ENCODE peak calls at places on chromosomes 1 and 21, in seven cellular contexts. V is PC-3; O is adrenal gland; J is GM12878; Q is fibroblast of lung; B is heart right ventricle; S is CD8-positive, alpha-beta memory T cell. P is an unnamed sample.

GRCh38 chr1:7234471-7234755 is 449.2 kb downstream of the CAMTA1 start:
- DNase-seq in S (no peak), V (no peak), O (peak; percentile 0), B (no peak), Q (no peak), J (no peak), P (no peak)

GRCh38 chr1:233614173-233614742 is 352 bp downstream of the KCNK1 start:
- DNase-seq in Q (peak; percentile 68), J (no peak), V (peak; percentile 57), B (peak; percentile 31), S (no peak), O (peak; percentile 24), P (peak; percentile 70)

GRCh38 chr21:34072145-34073031 is 990 bp upstream of the MRPS6 start:
- DNase-seq in Q (peak; percentile 42), O (peak; percentile 89), V (peak; percentile 27), B (no peak), S (peak; percentile 38), J (no peak), P (no peak)

GRCh38 chr1:37094302-37094701 is 60.0 kb upstream of the GRIK3 start:
- DNase-seq in S (no peak), V (no peak), O (no peak), J (peak; percentile 24), B (no peak), Q (no peak), P (no peak)

GRCh38 chr1:67347688-67348472 is 40.2 kb downstream of the IL12RB2 start:
- DNase-seq in O (peak; percentile 58), S (no peak), J (no peak), B (peak; percentile 20), Q (peak; percentile 77), V (peak; percentile 76), P (peak; percentile 99)

GRCh38 chr1:107298526-107298925 is 157.7 kb downstream of the NTNG1 start:
- DNase-seq in Q (no peak), V (no peak), S (no peak), O (no peak), B (no peak), J (no peak), P (no peak)

GRCh38 chr1:154179951-154180687 is 11.8 kb downstream of the TPM3 start:
- DNase-seq in O (no peak), B (no peak), V (no peak), J (no peak), S (no peak), Q (no peak), P (no peak)

GRCh38 chr1:225449261-225449660 is 21.4 kb upstream of the LBR start:
- DNase-seq in J (no peak), Q (peak; percentile 44), V (peak; percentile 96), B (no peak), O (no peak), S (no peak), P (peak; percentile 98)

GRCh38 chr1:45172015-45172414 is 34.4 kb downstream of the ZSWIM5 start:
- DNase-seq in Q (no peak), B (no peak), J (no peak), S (no peak), O (no peak), V (peak; percentile 89), P (peak; percentile 6)

GRCh38 chr1:205954819-205955404 is 11.7 kb upstream of the SLC26A9 start:
- DNase-seq in O (no peak), S (no peak), V (no peak), J (no peak), Q (no peak), B (no peak), P (no peak)

GRCh38 chr1:43439781-43440180 is 13.9 kb downstream of the HYI start:
- DNase-seq in Q (no peak), V (no peak), J (no peak), O (peak; percentile 13), B (no peak), S (no peak), P (no peak)

GRCh38 chr1:94803106-94803505 is 17.1 kb upstream of the SLC44A3 start:
- DNase-seq in O (no peak), J (no peak), V (no peak), S (no peak), B (no peak), Q (no peak), P (no peak)

GRCh38 chr1:3019007-3019515 is 2.2 kb upstream of the ACTRT2 start:
- DNase-seq in J (no peak), Q (no peak), B (no peak), O (no peak), S (no peak), V (no peak), P (no peak)

GRCh38 chr1:47751188-47751587 is 246.0 kb downstream of the TRABD2B start:
- DNase-seq in J (no peak), Q (no peak), S (no peak), O (no peak), V (peak; percentile 9), B (no peak), P (no peak)

GRCh38 chr1:84159533-84160240 is 15.6 kb downstream of the PRKACB start:
- DNase-seq in Q (no peak), V (no peak), S (no peak), O (no peak), B (no peak), J (no peak), P (no peak)
- H3K27ac ChIP-seq in Q (no peak overlapping the region), V (no peak overlapping the region), S (no peak overlapping the region), O (no peak overlapping the region), B (no peak overlapping the region), J (no peak overlapping the region), P (no peak overlapping the region)

GRCh38 chr1:18836654-18837053 is 22.8 kb downstream of the TAS1R2 start:
- DNase-seq in Q (no peak), V (no peak), J (no peak), O (no peak), B (no peak), S (no peak), P (no peak)
- H3K27ac ChIP-seq in Q (no peak overlapping the region), V (no peak overlapping the region), J (no peak overlapping the region), O (no peak overlapping the region), B (no peak overlapping the region), S (no peak overlapping the region), P (no peak overlapping the region)

GRCh38 chr1:48773133-48773532 is 3.6 kb downstream of the BEND5 start:
- DNase-seq in O (no peak), S (no peak), B (no peak), J (no peak), Q (no peak), V (no peak), P (no peak)

GRCh38 chr1:48776400-48777218 is at the start of gene BEND5:
- DNase-seq in V (peak; percentile 18), B (peak; percentile 53), O (peak; percentile 71), J (no peak), Q (peak; percentile 66), S (peak; percentile 84), P (no peak)

GRCh38 chr1:48767957-48768510 is 8.7 kb downstream of the BEND5 start:
- DNase-seq in B (no peak), O (no peak), S (no peak), J (no peak), Q (peak; percentile 24), V (no peak), P (no peak)

GRCh38 chr1:48775817-48776399 is 783 bp downstream of the BEND5 start:
- DNase-seq in O (no peak), S (peak; percentile 10), J (no peak), V (no peak), B (no peak), Q (no peak), P (no peak)

DNA sequence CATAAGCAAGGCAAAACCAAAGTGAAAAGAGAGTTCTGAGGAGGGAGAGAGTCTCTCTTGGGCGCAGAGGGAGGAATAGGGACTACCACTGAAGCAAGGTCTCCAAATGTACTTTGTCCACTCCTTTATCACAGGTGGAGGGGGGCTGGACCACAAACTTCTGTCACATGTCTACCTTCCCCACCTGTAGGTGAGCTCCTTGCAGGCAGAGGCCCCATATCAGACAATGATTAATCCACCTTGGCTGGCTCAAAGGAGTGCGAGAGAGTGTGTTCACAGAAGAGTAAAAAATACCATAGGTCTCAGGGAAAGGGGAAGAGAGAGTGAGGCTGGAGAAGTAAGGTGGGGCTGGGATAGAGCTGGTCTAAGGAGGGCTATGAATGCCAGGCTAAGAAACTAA is 4.5 kb downstream of the BEND5 start:
- DNase-seq in J (no peak), B (no peak), O (no peak), S (no peak), Q (no peak), V (no peak), P (no peak)
- H3K27ac ChIP-seq in J (no peak overlapping the region), B (no peak overlapping the region), O (no peak overlapping the region), S (no peak overlapping the region), Q (no peak overlapping the region), V (no peak overlapping the region), P (no peak overlapping the region)

GRCh38 chr1:111989531-111990025 is at the start of gene KCND3:
- DNase-seq in O (no peak), V (no peak), J (no peak), B (peak; percentile 58), S (no peak), Q (peak; percentile 37), P (no peak)

GRCh38 chr1:111990026-111990877 is 784 bp upstream of the KCND3 start:
- DNase-seq in S (no peak), J (no peak), O (no peak), Q (peak; percentile 26), V (no peak), B (peak; percentile 42), P (no peak)

GRCh38 chr1:111987502-111987901 is 2.0 kb downstream of the KCND3 start:
- DNase-seq in S (no peak), O (peak; percentile 33), B (peak; percentile 56), Q (no peak), J (no peak), V (no peak), P (no peak)

GRCh38 chr1:111988377-111988742 is 1.1 kb downstream of the KCND3 start:
- DNase-seq in O (no peak), Q (no peak), B (no peak), V (no peak), J (no peak), S (no peak), P (no peak)

GRCh38 chr1:111988743-111989453 is 570 bp downstream of the KCND3 start:
- DNase-seq in Q (no peak), J (no peak), B (peak; percentile 42), O (no peak), V (no peak), S (no peak), P (no peak)
- H3K27ac ChIP-seq in Q (no peak overlapping the region), J (no peak overlapping the region), B (peak overlapping the region; percentile 86), O (no peak overlapping the region), V (no peak overlapping the region), S (no peak overlapping the region), P (no peak overlapping the region)

P was measured in foreskin keratinocyte.